ENCODE peak calls at places on chromosomes 4 and X, in five cellular contexts. One of them, this sample, is unnamed.

GRCh38 chr4:98932539-98932938 is 3.6 kb upstream of the EIF4E start:
- DNase-seq in tibial artery: no peak
- DNase-seq in A673: no peak
- DNase-seq in endothelial cell: no peak
- DNase-seq in AG04449: no peak
- DNase-seq in this sample: no peak

GRCh38 chr4:55435136-55435535 is 39.4 kb downstream of the TMEM165 start:
- DNase-seq in tibial artery: no peak
- DNase-seq in A673: no peak
- DNase-seq in endothelial cell: peak
- DNase-seq in AG04449: no peak
- DNase-seq in this sample: peak

GRCh38 chrX:78199851-78200250 is 60.4 kb upstream of the TAF9B start:
- DNase-seq in tibial artery: no peak
- DNase-seq in A673: peak
- DNase-seq in endothelial cell: no peak
- DNase-seq in AG04449: no peak
- DNase-seq in this sample: no peak

GRCh38 chrX:70527053-70527452 is 82.4 kb downstream of the DLG3 start:
- DNase-seq in tibial artery: no peak
- DNase-seq in A673: no peak
- DNase-seq in endothelial cell: no peak
- DNase-seq in AG04449: no peak
- DNase-seq in this sample: no peak

GRCh38 chr4:70908993-70909556 is 6.9 kb downstream of the MOB1B start:
- DNase-seq in tibial artery: no peak
- DNase-seq in A673: no peak
- DNase-seq in endothelial cell: no peak
- DNase-seq in AG04449: no peak
- DNase-seq in this sample: no peak

GRCh38 chr4:138449938-138450337 is 207.8 kb upstream of the SLC7A11 start:
- DNase-seq in tibial artery: no peak
- DNase-seq in A673: no peak
- DNase-seq in endothelial cell: no peak
- DNase-seq in AG04449: no peak
- DNase-seq in this sample: no peak

GRCh38 chr4:74267998-74268606 is 40.2 kb upstream of the EPGN start:
- DNase-seq in tibial artery: no peak
- DNase-seq in A673: no peak
- DNase-seq in endothelial cell: no peak
- DNase-seq in AG04449: peak
- DNase-seq in this sample: no peak

GRCh38 chr4:52554606-52555355 is 104.3 kb downstream of the USP46 start:
- DNase-seq in tibial artery: no peak
- DNase-seq in A673: peak
- DNase-seq in endothelial cell: no peak
- DNase-seq in AG04449: no peak
- DNase-seq in this sample: no peak

GRCh38 chr4:87589531-87589930 is 18.8 kb upstream of the DSPP start:
- DNase-seq in tibial artery: no peak
- DNase-seq in A673: peak
- DNase-seq in endothelial cell: no peak
- DNase-seq in AG04449: peak
- DNase-seq in this sample: no peak

GRCh38 chr4:48804584-48805301 is 24.7 kb upstream of the FRYL start:
- DNase-seq in tibial artery: peak
- DNase-seq in A673: no peak
- DNase-seq in endothelial cell: no peak
- DNase-seq in AG04449: no peak
- DNase-seq in this sample: no peak

GRCh38 chrX:69150294-69150960 is 14.8 kb downstream of the PJA1 start:
- DNase-seq in tibial artery: no peak
- DNase-seq in A673: no peak
- DNase-seq in endothelial cell: no peak
- DNase-seq in AG04449: no peak
- DNase-seq in this sample: peak

GRCh38 chr4:174494146-174494545 is 28.1 kb downstream of the HPGD start:
- DNase-seq in tibial artery: no peak
- DNase-seq in A673: no peak
- DNase-seq in endothelial cell: no peak
- DNase-seq in AG04449: no peak
- DNase-seq in this sample: no peak

DNA sequence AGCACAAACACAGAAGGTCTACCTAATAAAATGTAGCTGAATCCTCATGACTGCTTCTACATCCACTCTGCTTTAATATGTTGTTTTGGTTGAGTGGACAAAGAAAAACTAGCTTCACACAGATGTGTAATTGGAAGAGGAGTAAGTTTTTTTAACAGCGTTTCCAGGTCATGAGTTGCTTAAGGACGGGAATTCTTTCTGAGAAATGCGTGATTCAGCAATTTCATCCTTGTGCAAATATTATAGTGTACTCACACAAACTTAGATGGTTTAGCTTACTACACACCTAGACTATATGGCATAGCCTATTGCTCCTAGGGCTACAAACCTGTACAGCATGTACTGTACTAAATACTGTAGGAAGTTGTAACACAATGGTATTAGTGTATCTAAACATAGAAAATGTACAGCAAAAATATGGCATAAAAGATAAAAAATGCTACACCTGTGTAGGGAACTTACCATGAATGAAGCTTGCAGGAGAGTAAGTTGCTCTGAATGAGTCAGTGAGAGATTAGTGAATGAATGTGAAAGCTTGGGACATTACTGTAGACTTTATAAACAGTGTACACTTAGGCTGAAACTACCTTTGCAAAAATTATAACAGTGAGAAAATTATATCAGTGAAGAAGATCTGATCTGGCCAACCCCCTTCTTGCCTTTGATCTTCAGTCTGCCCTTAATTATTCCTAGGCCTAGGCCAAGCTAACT is 70.8 kb upstream of the IL15 start:
- DNase-seq in tibial artery: no peak
- DNase-seq in A673: no peak
- DNase-seq in endothelial cell: no peak
- DNase-seq in AG04449: no peak
- DNase-seq in this sample: no peak
- TF ChIP-seq CTCF in tibial artery: no peak
- TF ChIP-seq CTCF in A673: no peak
- TF ChIP-seq CTCF in endothelial cell: no peak
- TF ChIP-seq CTCF in AG04449: no peak
- TF ChIP-seq CTCF in this sample: no peak

DNA sequence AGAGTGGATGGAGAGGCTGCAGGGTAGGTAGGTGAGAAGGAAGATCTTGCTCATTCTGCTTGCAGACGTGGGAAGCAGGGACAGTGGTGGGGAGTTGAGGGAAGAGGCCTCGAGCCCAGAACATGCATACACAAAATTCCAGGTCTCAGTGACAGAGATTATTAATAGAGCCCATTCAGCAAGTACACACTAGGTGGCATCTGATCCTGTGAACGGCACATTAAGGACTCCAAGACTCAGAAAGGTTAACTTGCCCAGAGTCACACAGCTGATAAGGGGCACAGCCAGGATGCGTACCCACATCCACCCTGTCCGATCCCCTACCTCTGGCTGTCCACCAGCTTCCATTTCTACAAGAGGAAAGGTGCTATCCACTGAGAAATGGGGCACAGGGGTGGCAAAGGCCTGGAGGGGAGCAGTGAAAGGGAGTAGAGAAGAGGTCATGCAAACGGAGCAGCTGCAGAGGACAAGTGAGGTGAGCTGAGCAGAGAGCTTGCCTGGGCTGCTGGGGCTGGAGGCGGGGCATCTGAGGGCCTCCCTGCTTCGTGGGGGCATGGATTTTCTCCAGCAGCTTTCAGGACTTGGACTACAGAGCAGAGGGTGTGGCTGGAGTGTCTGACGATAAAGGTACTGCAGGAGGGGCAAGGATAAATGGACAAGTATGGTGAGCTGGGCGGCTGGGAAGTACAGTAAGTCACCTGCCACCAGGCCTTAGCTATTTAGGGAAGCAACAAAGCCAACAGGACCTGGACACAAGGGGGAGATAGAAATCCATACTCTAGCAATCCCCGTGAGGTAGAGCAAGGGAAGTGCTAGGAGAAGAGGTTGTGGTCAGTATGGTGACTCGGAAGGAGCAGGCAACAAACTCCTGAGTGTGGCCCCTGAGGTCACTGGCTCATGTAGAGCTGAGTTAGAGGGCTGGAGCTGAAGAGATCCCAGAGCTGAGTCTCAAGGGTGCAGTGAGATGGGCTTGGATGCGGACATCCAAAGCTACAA is 11.2 kb downstream of the IDS start:
- DNase-seq in tibial artery: no peak
- DNase-seq in A673: no peak
- DNase-seq in endothelial cell: no peak
- DNase-seq in AG04449: no peak
- DNase-seq in this sample: no peak
- TF ChIP-seq CTCF in tibial artery: no peak
- TF ChIP-seq CTCF in A673: no peak
- TF ChIP-seq CTCF in endothelial cell: no peak
- TF ChIP-seq CTCF in AG04449: no peak
- TF ChIP-seq CTCF in this sample: no peak

GRCh38 chr4:44632733-44633132 is 18.7 kb downstream of the YIPF7 start:
- DNase-seq in tibial artery: no peak
- DNase-seq in A673: no peak
- DNase-seq in endothelial cell: no peak
- DNase-seq in AG04449: no peak
- DNase-seq in this sample: no peak

GRCh38 chr4:44632089-44632488 is 19.3 kb downstream of the YIPF7 start:
- DNase-seq in tibial artery: no peak
- DNase-seq in A673: no peak
- DNase-seq in endothelial cell: no peak
- DNase-seq in AG04449: no peak
- DNase-seq in this sample: no peak

GRCh38 chr4:44623687-44624086 is 27.7 kb downstream of the YIPF7 start:
- DNase-seq in tibial artery: no peak
- DNase-seq in A673: no peak
- DNase-seq in endothelial cell: no peak
- DNase-seq in AG04449: no peak
- DNase-seq in this sample: no peak

GRCh38 chr4:44629280-44629866 is 22.1 kb downstream of the YIPF7 start:
- DNase-seq in tibial artery: no peak
- DNase-seq in A673: peak
- DNase-seq in endothelial cell: peak
- DNase-seq in AG04449: no peak
- DNase-seq in this sample: peak
- TF ChIP-seq CTCF in tibial artery: peak
- TF ChIP-seq CTCF in A673: peak
- TF ChIP-seq CTCF in endothelial cell: peak
- TF ChIP-seq CTCF in AG04449: peak
- TF ChIP-seq CTCF in this sample: no peak

GRCh38 chrX:28802625-28803024 is 215.4 kb downstream of the IL1RAPL1 start:
- DNase-seq in tibial artery: no peak
- DNase-seq in A673: no peak
- DNase-seq in endothelial cell: no peak
- DNase-seq in AG04449: no peak
- DNase-seq in this sample: no peak
- TF ChIP-seq CTCF in tibial artery: no peak
- TF ChIP-seq CTCF in A673: no peak
- TF ChIP-seq CTCF in endothelial cell: no peak
- TF ChIP-seq CTCF in AG04449: no peak
- TF ChIP-seq CTCF in this sample: no peak

GRCh38 chr4:169270810-169271691 is at the start of gene SH3RF1:
- DNase-seq in tibial artery: peak
- DNase-seq in A673: peak
- DNase-seq in endothelial cell: peak
- DNase-seq in AG04449: no peak
- DNase-seq in this sample: peak
- TF ChIP-seq CTCF in tibial artery: peak
- TF ChIP-seq CTCF in A673: peak
- TF ChIP-seq CTCF in endothelial cell: no peak
- TF ChIP-seq CTCF in AG04449: peak
- TF ChIP-seq CTCF in this sample: no peak

GRCh38 chrX:47645530-47645929 is 4.8 kb downstream of the ELK1 start:
- DNase-seq in tibial artery: no peak
- DNase-seq in A673: no peak
- DNase-seq in endothelial cell: no peak
- DNase-seq in AG04449: no peak
- DNase-seq in this sample: no peak

GRCh38 chrX:47646636-47647035 is 3.7 kb downstream of the ELK1 start:
- DNase-seq in tibial artery: no peak
- DNase-seq in A673: no peak
- DNase-seq in endothelial cell: no peak
- DNase-seq in AG04449: no peak
- DNase-seq in this sample: no peak

GRCh38 chrX:47644557-47645091 is 5.7 kb downstream of the ELK1 start:
- DNase-seq in tibial artery: no peak
- DNase-seq in A673: peak
- DNase-seq in endothelial cell: no peak
- DNase-seq in AG04449: no peak
- DNase-seq in this sample: no peak

GRCh38 chrX:47648376-47648775 is 2.0 kb downstream of the ELK1 start:
- DNase-seq in tibial artery: no peak
- DNase-seq in A673: no peak
- DNase-seq in endothelial cell: no peak
- DNase-seq in AG04449: no peak
- DNase-seq in this sample: no peak

DNA sequence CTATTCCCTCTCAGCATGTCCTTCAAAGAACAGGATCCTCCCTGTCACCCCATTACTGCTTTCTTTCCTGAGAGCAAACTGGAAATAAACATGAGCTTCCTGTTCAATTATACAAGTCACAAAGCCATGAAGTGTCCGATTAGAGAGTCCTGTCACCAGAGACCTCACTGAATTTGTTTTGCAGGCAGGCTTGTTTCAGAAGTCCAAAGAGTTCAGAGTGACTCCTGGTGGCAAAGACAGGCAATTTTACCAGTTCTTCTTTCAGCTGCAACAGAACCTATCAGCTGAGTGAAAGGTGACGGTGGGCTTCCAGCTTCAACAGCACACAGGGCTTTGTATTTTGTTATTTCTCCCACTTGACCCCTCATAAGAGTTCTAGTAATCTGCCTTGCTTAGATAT is 6.4 kb downstream of the ELK1 start:
- DNase-seq in tibial artery: no peak
- DNase-seq in A673: peak
- DNase-seq in endothelial cell: no peak
- DNase-seq in AG04449: no peak
- DNase-seq in this sample: no peak
- TF ChIP-seq CTCF in tibial artery: no peak
- TF ChIP-seq CTCF in A673: peak
- TF ChIP-seq CTCF in endothelial cell: peak
- TF ChIP-seq CTCF in AG04449: peak
- TF ChIP-seq CTCF in this sample: no peak

GRCh38 chr4:119692001-119692400 is 63.4 kb upstream of the PDE5A start:
- DNase-seq in tibial artery: no peak
- DNase-seq in A673: no peak
- DNase-seq in endothelial cell: no peak
- DNase-seq in AG04449: no peak
- DNase-seq in this sample: no peak
- TF ChIP-seq CTCF in tibial artery: peak
- TF ChIP-seq CTCF in A673: no peak
- TF ChIP-seq CTCF in endothelial cell: no peak
- TF ChIP-seq CTCF in AG04449: no peak
- TF ChIP-seq CTCF in this sample: no peak

This sample was measured in Calu3.